ENCODE peak calls at places on chromosomes 13 and 19, in eight cellular contexts. X is activated CD4-positive, alpha-beta T cell treated with anti-CD3 and anti-CD28 coated beads for 24 hours; T is body of pancreas; O is memory B cell; J is lower leg skin; H is cardiac fibroblast; V is occipital lobe; Z is A172. M is an unnamed sample.

GRCh38 chr19:31527443-31527842 is 178.2 kb upstream of the TSHZ3 start:
- DNase-seq in V (no peak), O (no peak), T (no peak), H (no peak), J (peak; percentile 37), Z (no peak), X (no peak), M (no peak)

GRCh38 chr13:42071667-42072419 is 23.4 kb downstream of the DGKH start:
- DNase-seq in Z (no peak), X (no peak), O (no peak), H (peak; percentile 38), J (no peak), T (no peak), V (no peak), M (no peak)

GRCh38 chr13:73335226-73335625 is 276.4 kb downstream of the KLF5 start:
- DNase-seq in T (no peak), J (no peak), H (peak; percentile 45), Z (peak; percentile 78), V (no peak), O (no peak), X (no peak), M (no peak)

GRCh38 chr19:48967346-48968178 is 2.5 kb downstream of the FTL start:
- DNase-seq in T (no peak), H (peak; percentile 92), X (no peak), O (no peak), J (no peak), Z (no peak), V (no peak), M (no peak)

GRCh38 chr19:32976223-32976805 is 4.3 kb downstream of the FAAP24 start:
- DNase-seq in X (peak; percentile 72), T (peak; percentile 84), V (peak; percentile 27), O (peak; percentile 25), H (peak; percentile 76), Z (peak; percentile 60), J (peak; percentile 91), M (no peak)

GRCh38 chr19:48152552-48152951 is 17.6 kb downstream of the LIG1 start:
- DNase-seq in H (peak; percentile 69), O (peak; percentile 65), T (peak; percentile 74), V (peak; percentile 52), X (peak; percentile 38), J (peak; percentile 90), Z (peak; percentile 75), M (no peak)

GRCh38 chr19:17942582-17943283 is 9.9 kb downstream of the CCDC124 start:
- DNase-seq in X (no peak), T (no peak), J (no peak), V (no peak), O (no peak), Z (no peak), H (no peak), M (no peak)

GRCh38 chr13:49791214-49791752 is 1.2 kb downstream of the KPNA3 start:
- DNase-seq in V (no peak), H (peak; percentile 50), T (peak; percentile 48), O (no peak), Z (peak; percentile 2), J (no peak), X (no peak), M (no peak)

GRCh38 chr19:18743281-18743825 is 47.8 kb downstream of the COMP start:
- DNase-seq in O (no peak), T (peak; percentile 72), V (no peak), X (no peak), Z (no peak), J (no peak), H (peak; percentile 81), M (peak; percentile 91)

GRCh38 chr19:7336321-7336973 is 12.3 kb upstream of the ARHGEF18 start:
- DNase-seq in V (no peak), O (no peak), H (no peak), J (no peak), X (no peak), T (no peak), Z (no peak), M (no peak)

GRCh38 chr19:17865364-17866311 is 5.9 kb downstream of the RPL18A start:
- DNase-seq in V (no peak), Z (no peak), T (no peak), H (no peak), J (no peak), O (no peak), X (no peak), M (no peak)

GRCh38 chr19:42281175-42282035 is 12.4 kb downstream of the CIC start:
- DNase-seq in V (peak; percentile 54), T (peak; percentile 44), O (no peak), Z (peak; percentile 74), X (no peak), H (peak; percentile 70), J (peak; percentile 96), M (no peak)

GRCh38 chr19:12669272-12670158 is 2.9 kb downstream of the WDR83 start:
- DNase-seq in V (peak; percentile 72), J (peak; percentile 96), H (peak; percentile 89), Z (peak; percentile 70), T (peak; percentile 81), X (peak; percentile 55), O (peak; percentile 78), M (no peak)

GRCh38 chr13:43085545-43085944 is 62.2 kb downstream of the DNAJC15 start:
- DNase-seq in J (no peak), H (peak; percentile 62), Z (peak; percentile 22), O (peak; percentile 10), X (no peak), V (no peak), T (no peak), M (no peak)

GRCh38 chr13:95573226-95573625 is 20.7 kb downstream of the CLDN10 start:
- DNase-seq in O (no peak), X (no peak), V (no peak), H (peak; percentile 48), Z (peak; percentile 39), T (peak; percentile 21), J (no peak), M (no peak)

GRCh38 chr19:43395561-43395960 is 19.1 kb upstream of the TEX101 start:
- DNase-seq in V (no peak), H (no peak), T (no peak), O (no peak), J (peak; percentile 54), Z (no peak), X (no peak), M (no peak)

GRCh38 chr13:76425930-76426329 is 460.3 kb downstream of the KCTD12 start:
- DNase-seq in H (peak; percentile 77), V (no peak), O (no peak), J (no peak), T (no peak), X (no peak), Z (no peak), M (no peak)

GRCh38 chr19:4914736-4915501 is 5.6 kb downstream of the UHRF1 start:
- DNase-seq in Z (peak; percentile 97), J (peak; percentile 90), V (no peak), O (no peak), T (no peak), X (peak; percentile 57), H (peak; percentile 73), M (no peak)

GRCh38 chr19:39996218-39996810 is 546 bp upstream of the ZNF546 start:
- DNase-seq in O (peak; percentile 7), T (peak; percentile 15), J (no peak), Z (peak; percentile 44), V (peak; percentile 25), H (peak; percentile 55), X (peak; percentile 6), M (no peak)

GRCh38 chr13:105821337-105821736 is 714.1 kb downstream of the EFNB2 start:
- DNase-seq in T (no peak), V (no peak), J (no peak), X (no peak), H (no peak), Z (no peak), O (no peak), M (no peak)

GRCh38 chr19:31126236-31126635 is 223.0 kb downstream of the TSHZ3 start:
- DNase-seq in J (no peak), H (no peak), X (no peak), T (no peak), Z (peak; percentile 24), O (no peak), V (no peak), M (peak; percentile 2)

GRCh38 chr19:38118176-38118575 is 105.8 kb downstream of the DPF1 start:
- DNase-seq in Z (no peak), V (no peak), T (no peak), J (no peak), H (no peak), X (no peak), O (no peak), M (no peak)

GRCh38 chr13:30165791-30166190 is 141.6 kb downstream of the KATNAL1 start:
- DNase-seq in T (no peak), Z (no peak), X (no peak), H (peak; percentile 20), J (no peak), O (no peak), V (peak; percentile 13), M (no peak)

GRCh38 chr19:38817081-38817480 is 4.3 kb upstream of the LGALS4 start:
- DNase-seq in O (no peak), H (no peak), T (no peak), V (no peak), J (no peak), Z (no peak), X (no peak), M (no peak)

GRCh38 chr13:21060063-21060826 is 1.1 kb downstream of the LATS2 start:
- DNase-seq in Z (no peak), T (peak; percentile 49), J (peak; percentile 89), H (peak; percentile 60), X (no peak), O (no peak), V (no peak), M (no peak)

GRCh38 chr19:34317311-34317927 is 47.6 kb upstream of the GPI start:
- DNase-seq in X (no peak), H (no peak), T (peak; percentile 58), V (no peak), O (no peak), Z (peak; percentile 38), J (peak; percentile 82), M (no peak)

GRCh38 chr13:21537105-21537504 is 66.9 kb downstream of the MICU2 start:
- DNase-seq in O (no peak), T (no peak), X (no peak), H (peak; percentile 52), V (no peak), J (no peak), Z (no peak), M (no peak)

GRCh38 chr19:35673121-35673804 is 6.9 kb downstream of the UPK1A start:
- DNase-seq in H (peak; percentile 58), X (peak; percentile 27), Z (peak; percentile 73), O (no peak), V (no peak), T (peak; percentile 31), J (no peak), M (no peak)

GRCh38 chr13:51823351-51823750 is 19.4 kb upstream of the DHRS12 start:
- DNase-seq in H (no peak), T (no peak), J (no peak), V (no peak), X (no peak), Z (no peak), O (no peak), M (no peak)

GRCh38 chr13:113423225-113424170 is 29.8 kb downstream of the ADPRHL1 start:
- DNase-seq in V (no peak), O (no peak), J (no peak), X (no peak), T (no peak), Z (no peak), H (no peak), M (no peak)

GRCh38 chr13:71240906-71241305 is 626.1 kb downstream of the DACH1 start:
- DNase-seq in Z (peak; percentile 1), V (no peak), X (no peak), T (no peak), O (no peak), J (no peak), H (peak; percentile 34), M (no peak)

GRCh38 chr19:43727593-43727853 is 11.6 kb downstream of the IRGC start:
- DNase-seq in V (no peak), H (no peak), J (no peak), X (no peak), Z (no peak), T (no peak), O (no peak), M (no peak)

GRCh38 chr19:51417807-51418152 is 338 bp upstream of the SIGLEC10 start:
- DNase-seq in X (no peak), Z (no peak), J (no peak), H (no peak), V (no peak), T (no peak), O (no peak), M (no peak)

GRCh38 chr19:14333101-14333871 is 48.0 kb upstream of the ADGRE5 start:
- DNase-seq in T (no peak), Z (peak; percentile 31), V (no peak), O (no peak), J (no peak), X (no peak), H (peak; percentile 62), M (no peak)

M was measured in chondrocyte.